ENCODE peak calls at places on chromosomes 3 and 15, in eight cellular contexts. L is A549, M is SK-N-SH, G is IMR-90, V is GM12878, C is HepG2, S is H1, N is HCT116. X is an unnamed sample.

GRCh38 chr15:37098468-37099320 is 1.7 kb downstream of the MEIS2 start:
- DNase-seq in L (peak), M (peak), G (peak), V (no peak), C (no peak), S (no peak), N (no peak), X (peak)

GRCh38 chr15:87224409-87224808 is 1032.1 kb downstream of the NTRK3 start:
- DNase-seq in L (no peak), M (no peak), G (no peak), V (no peak), C (no peak), S (no peak), N (no peak), X (no peak)

GRCh38 chr3:159828542-159828943 is 160.1 kb upstream of the IL12A start:
- DNase-seq in L (peak), M (peak), G (peak), V (no peak), C (peak), S (no peak), N (peak), X (peak)

GRCh38 chr3:188421151-188421821 is 267.3 kb downstream of the LPP start:
- DNase-seq in L (peak), M (no peak), G (peak), V (no peak), C (no peak), S (no peak), N (no peak), X (no peak)

GRCh38 chr3:107143206-107143605 is 234.0 kb upstream of the CCDC54 start:
- DNase-seq in L (no peak), M (no peak), G (no peak), V (no peak), C (no peak), S (no peak), N (no peak), X (no peak)

GRCh38 chr15:90680371-90680935 is 36.7 kb upstream of the BLM start:
- DNase-seq in L (no peak), M (no peak), G (peak), V (no peak), C (no peak), S (no peak), N (no peak), X (no peak)

GRCh38 chr15:49731187-49731828 is 110.5 kb downstream of the DTWD1 start:
- DNase-seq in L (no peak), M (no peak), G (no peak), V (no peak), C (no peak), S (no peak), N (no peak), X (no peak)

GRCh38 chr3:155065537-155065936 is 14.6 kb upstream of the MME start:
- DNase-seq in L (no peak), M (no peak), G (peak), V (no peak), C (no peak), S (no peak), N (no peak), X (peak)

GRCh38 chr15:77541421-77542181 is 91.1 kb downstream of the LINGO1 start:
- DNase-seq in L (no peak), M (no peak), G (peak), V (no peak), C (no peak), S (no peak), N (no peak), X (no peak)

GRCh38 chr3:56291244-56291680 is 177.0 kb downstream of the ERC2 start:
- DNase-seq in L (no peak), M (no peak), G (no peak), V (no peak), C (no peak), S (no peak), N (no peak), X (no peak)

GRCh38 chr3:159964166-159964973 is 24.3 kb upstream of the IL12A start:
- DNase-seq in L (peak), M (no peak), G (peak), V (peak), C (no peak), S (no peak), N (no peak), X (no peak)

GRCh38 chr3:133992385-133992784 is 37.3 kb downstream of the SLCO2A1 start:
- DNase-seq in L (no peak), M (no peak), G (no peak), V (no peak), C (no peak), S (no peak), N (no peak), X (no peak)

GRCh38 chr15:48385431-48385830 is 54.2 kb downstream of the DUT start:
- DNase-seq in L (no peak), M (no peak), G (peak), V (no peak), C (no peak), S (no peak), N (no peak), X (no peak)

GRCh38 chr15:39432935-39433334 is 147.9 kb upstream of the THBS1 start:
- DNase-seq in L (no peak), M (no peak), G (no peak), V (no peak), C (no peak), S (no peak), N (no peak), X (no peak)

GRCh38 chr3:69144631-69145244 is 22.3 kb upstream of the LMOD3 start:
- DNase-seq in L (no peak), M (peak), G (no peak), V (no peak), C (no peak), S (peak), N (no peak), X (no peak)

GRCh38 chr3:171966533-171967136 is 72.7 kb upstream of the FNDC3B start:
- DNase-seq in L (no peak), M (no peak), G (no peak), V (no peak), C (no peak), S (no peak), N (no peak), X (no peak)

GRCh38 chr3:85567074-85567676 is 608.4 kb downstream of the CADM2 start:
- DNase-seq in L (peak), M (peak), G (peak), V (no peak), C (peak), S (peak), N (no peak), X (peak)

GRCh38 chr3:46312996-46313395 is 40.9 kb upstream of the CCR2 start:
- DNase-seq in L (no peak), M (no peak), G (no peak), V (no peak), C (no peak), S (no peak), N (no peak), X (no peak)

GRCh38 chr15:95946241-95946640 is 384.3 kb upstream of the NR2F2 start:
- DNase-seq in L (no peak), M (no peak), G (peak), V (no peak), C (no peak), S (no peak), N (no peak), X (no peak)

GRCh38 chr3:39284457-39284881 is 4.6 kb upstream of the CX3CR1 start:
- DNase-seq in L (no peak), M (no peak), G (no peak), V (no peak), C (no peak), S (no peak), N (no peak), X (no peak)

GRCh38 chr3:18868911-18869689 is 279.2 kb upstream of the KCNH8 start:
- DNase-seq in L (no peak), M (no peak), G (no peak), V (no peak), C (no peak), S (no peak), N (no peak), X (no peak)

GRCh38 chr3:148648685-148649352 is 48.9 kb upstream of the AGTR1 start:
- DNase-seq in L (peak), M (no peak), G (peak), V (no peak), C (no peak), S (no peak), N (no peak), X (no peak)

GRCh38 chr3:182843478-182843877 is 50.2 kb downstream of the ATP11B start:
- DNase-seq in L (no peak), M (no peak), G (peak), V (no peak), C (no peak), S (no peak), N (no peak), X (no peak)

GRCh38 chr3:182848906-182849305 is 55.6 kb downstream of the ATP11B start:
- DNase-seq in L (no peak), M (no peak), G (no peak), V (no peak), C (no peak), S (no peak), N (no peak), X (no peak)
- TF ChIP-seq RAD21 in L (no peak), M (no peak), G (no peak), V (no peak), C (no peak), S (no peak), N (no peak), X (no peak)

GRCh38 chr3:32522682-32523081 is 20.0 kb upstream of the CMTM6 start:
- DNase-seq in L (no peak), M (no peak), G (no peak), V (no peak), C (no peak), S (no peak), N (no peak), X (no peak)
- H3K4me2 ChIP-seq in L (no peak), M (no peak), G (no peak), V (no peak), C (no peak), S (no peak), N (no peak), X (no peak)

DNA sequence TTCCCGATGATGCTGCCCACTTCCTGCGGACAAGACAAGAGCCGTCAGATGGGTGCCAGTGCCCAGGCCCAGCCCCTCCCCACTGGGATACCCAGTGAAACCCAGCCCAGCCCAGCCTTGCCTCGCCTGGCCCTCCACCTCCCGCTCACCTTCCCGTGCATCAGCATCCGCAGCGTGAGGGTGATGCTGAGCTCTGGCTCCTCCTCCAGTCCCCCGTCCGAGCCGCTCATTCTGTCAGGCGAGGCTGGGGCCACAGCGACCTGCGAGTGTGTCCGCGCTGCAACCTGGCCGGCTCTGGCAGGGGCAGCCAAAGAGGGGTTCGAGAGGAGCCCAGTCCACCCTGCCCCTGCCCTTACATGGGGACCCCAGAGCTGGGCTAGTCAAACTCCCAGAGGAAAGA is 5.8 kb downstream of the GPR62 start:
- DNase-seq in L (no peak), M (no peak), G (no peak), V (no peak), C (no peak), S (no peak), N (no peak), X (no peak)
- TF ChIP-seq RAD21 in L (no peak), M (no peak), G (no peak), V (no peak), C (no peak), S (no peak), N (no peak), X (no peak)

GRCh38 chr3:153221748-153222162 is 59.7 kb downstream of the RAP2B start:
- DNase-seq in L (peak), M (peak), G (peak), V (peak), C (no peak), S (no peak), N (no peak), X (peak)
- H3K4me2 ChIP-seq in L (no peak), M (peak), G (peak), V (peak), C (no peak), S (no peak), N (no peak), X (peak)